ENCODE peak calls at places on chromosome 15, in six cellular contexts. C is WERI-Rb-1; T is naive thymus-derived CD8-positive, alpha-beta T cell; I is nephron progenitor cell; A is CD8-positive, alpha-beta memory T cell; Y is activated B cell treated with CpG ODN at 0.5 μM for 24 hours. H is an unnamed sample.

GRCh38 chr15:27410986-27411385 is 440.0 kb downstream of the GABRG3 start:
- DNase-seq in Y (no peak), I (no peak), C (no peak), A (no peak), T (no peak), H (no peak)

GRCh38 chr15:87144775-87145174 is 1065.1 kb downstream of the AGBL1 start:
- DNase-seq in A (no peak), I (no peak), C (peak; percentile 9), T (no peak), Y (no peak), H (no peak)

GRCh38 chr15:57041416-57041815 is 123.0 kb downstream of the TCF12 start:
- DNase-seq in A (no peak), I (no peak), Y (no peak), T (no peak), C (no peak), H (no peak)

GRCh38 chr15:52337198-52337853 is 41.7 kb upstream of the MYO5C start:
- DNase-seq in T (no peak), Y (no peak), I (no peak), C (no peak), A (no peak), H (no peak)

GRCh38 chr15:41934843-41935242 is 37.5 kb downstream of the EHD4 start:
- DNase-seq in C (no peak), A (peak; percentile 66), Y (peak; percentile 27), T (peak; percentile 76), I (no peak), H (no peak)

GRCh38 chr15:64092075-64092820 is 1.4 kb downstream of the CIAO2A start:
- DNase-seq in A (no peak), C (no peak), T (peak; percentile 44), I (no peak), Y (no peak), H (peak; percentile 38)

GRCh38 chr15:101107625-101108457 is 144.0 kb downstream of the CHSY1 start:
- DNase-seq in I (no peak), T (no peak), C (no peak), Y (no peak), A (no peak), H (no peak)

GRCh38 chr15:36422631-36423030 is 156.8 kb upstream of the CDIN1 start:
- DNase-seq in C (no peak), A (no peak), T (no peak), Y (no peak), I (no peak), H (no peak)

GRCh38 chr15:101554115-101554915 is 64.8 kb upstream of the PCSK6 start:
- DNase-seq in A (no peak), I (no peak), C (no peak), Y (no peak), T (no peak), H (no peak)

GRCh38 chr15:58330468-58330793 is 101.4 kb upstream of the LIPC start:
- DNase-seq in C (no peak), Y (no peak), I (no peak), A (no peak), T (no peak), H (no peak)

GRCh38 chr15:83783227-83783626 is 129.3 kb downstream of the ADAMTSL3 start:
- DNase-seq in T (no peak), A (no peak), Y (no peak), I (no peak), C (no peak), H (no peak)

GRCh38 chr15:61682891-61683500 is 377.3 kb downstream of the VPS13C start:
- DNase-seq in A (no peak), I (no peak), C (no peak), T (no peak), Y (no peak), H (no peak)

GRCh38 chr15:66484539-66485112 is 12.9 kb downstream of the SNAPC5 start:
- DNase-seq in Y (no peak), T (no peak), A (no peak), C (no peak), I (no peak), H (no peak)

GRCh38 chr15:93861956-93862741 is 369.2 kb upstream of the MCTP2 start:
- DNase-seq in I (no peak), T (no peak), Y (no peak), C (no peak), A (no peak), H (no peak)

GRCh38 chr15:32909431-32909830 is 191.6 kb downstream of the GREM1 start:
- DNase-seq in Y (no peak), A (no peak), T (no peak), C (no peak), I (no peak), H (peak; percentile 33)

GRCh38 chr15:68583936-68584703 is 5.3 kb downstream of the CORO2B start:
- DNase-seq in I (no peak), T (no peak), Y (no peak), C (no peak), A (no peak), H (no peak)

GRCh38 chr15:58758141-58758540 is 8.6 kb upstream of the ADAM10 start:
- DNase-seq in A (no peak), C (no peak), T (no peak), Y (no peak), I (no peak), H (peak; percentile 63)

GRCh38 chr15:41849861-41850260 is 11.2 kb downstream of the PLA2G4B start:
- DNase-seq in Y (no peak), I (no peak), T (no peak), C (no peak), A (no peak), H (no peak)

GRCh38 chr15:48925714-48926223 is 38.0 kb downstream of the SHC4 start:
- DNase-seq in Y (no peak), C (no peak), T (no peak), I (no peak), A (no peak), H (peak; percentile 34)

GRCh38 chr15:71629147-71629760 is 181.1 kb upstream of the NR2E3 start:
- DNase-seq in A (no peak), T (no peak), Y (no peak), C (no peak), I (no peak), H (no peak)

GRCh38 chr15:34039506-34040123 is 611 bp upstream of the AVEN start:
- DNase-seq in T (peak; percentile 39), I (no peak), C (no peak), A (no peak), Y (no peak), H (no peak)

H was measured in SK-MEL-5.